ENCODE peak calls at places on chromosomes 7 and 10, in five cellular contexts. A, Z, C, V and E are unnamed samples. For H3K4me1, the result is how much of the 10 kb centered on the place peaks cover.

GRCh38 chr7:157522954-157523353 is 186.2 kb downstream of the DNAJB6 start:
- DNase-seq in A (no peak), Z (no peak), C (no peak), V (peak), E (no peak)

GRCh38 chr10:86301971-86302370 is 64.6 kb downstream of the GRID1 start:
- DNase-seq in A (no peak), Z (no peak), C (no peak), V (peak), E (no peak)

GRCh38 chr10:60816624-60817023 is 38.3 kb downstream of the CDK1 start:
- DNase-seq in A (peak), Z (peak), C (no peak), V (no peak), E (peak)

GRCh38 chr7:94304878-94305277 is 89.8 kb upstream of the COL1A2 start:
- DNase-seq in A (no peak), Z (no peak), C (no peak), V (no peak), E (no peak)

GRCh38 chr7:130673066-130673465 is 4.5 kb upstream of the COPG2 start:
- DNase-seq in A (no peak), Z (no peak), C (no peak), V (no peak), E (no peak)

GRCh38 chr7:154231732-154232131 is 179.5 kb downstream of the DPP6 start:
- DNase-seq in A (no peak), Z (no peak), C (no peak), V (no peak), E (no peak)

GRCh38 chr7:54544356-54545240 is 2.4 kb downstream of the VSTM2A start:
- DNase-seq in A (no peak), Z (no peak), C (no peak), V (no peak), E (no peak)

GRCh38 chr7:115995701-115996100 is 34.9 kb downstream of the TFEC start:
- DNase-seq in A (no peak), Z (no peak), C (no peak), V (no peak), E (no peak)

GRCh38 chr10:12346707-12347106 is 2.6 kb upstream of the CAMK1D start:
- DNase-seq in A (peak), Z (no peak), C (no peak), V (no peak), E (no peak)

GRCh38 chr7:100822236-100823139 is 4.8 kb downstream of the EPHB4 start:
- DNase-seq in A (no peak), Z (no peak), C (no peak), V (no peak), E (no peak)

GRCh38 chr10:26640391-26640790 is 57.1 kb upstream of the PDSS1 start:
- DNase-seq in A (no peak), Z (no peak), C (no peak), V (no peak), E (no peak)

GRCh38 chr10:70672165-70672992 is at the start of gene ADAMTS14:
- DNase-seq in A (no peak), Z (peak), C (no peak), V (no peak), E (no peak)

GRCh38 chr7:99253369-99253768 is 19.3 kb upstream of the MYH16 start:
- DNase-seq in A (no peak), Z (no peak), C (no peak), V (no peak), E (no peak)

GRCh38 chr10:47195274-47195885 is 104.6 kb upstream of the GDF10 start:
- DNase-seq in A (no peak), Z (peak), C (no peak), V (no peak), E (peak)

GRCh38 chr10:117137031-117137910 is 799 bp downstream of the VAX1 start:
- DNase-seq in A (no peak), Z (no peak), C (no peak), V (no peak), E (no peak)

GRCh38 chr10:44463511-44464121 is 78.7 kb upstream of the CXCL12 start:
- DNase-seq in A (no peak), Z (no peak), C (no peak), V (no peak), E (no peak)

GRCh38 chr7:136857573-136857972 is 10.9 kb upstream of the CHRM2 start:
- DNase-seq in A (no peak), Z (no peak), C (no peak), V (no peak), E (no peak)

GRCh38 chr7:43461349-43462024 is 121.4 kb upstream of the STK17A start:
- DNase-seq in A (no peak), Z (no peak), C (no peak), V (no peak), E (no peak)

GRCh38 chr10:95445223-95445836 is 115.8 kb downstream of the SORBS1 start:
- DNase-seq in A (peak), Z (no peak), C (no peak), V (no peak), E (peak)

GRCh38 chr7:87047-87446 is 105.3 kb upstream of the FAM20C start:
- DNase-seq in A (no peak), Z (no peak), C (no peak), V (no peak), E (no peak)

GRCh38 chr10:11325817-11326216 is 285.6 kb downstream of the USP6NL start:
- DNase-seq in A (no peak), Z (no peak), C (no peak), V (no peak), E (no peak)

GRCh38 chr7:8115547-8116402 is 146.2 kb downstream of the ICA1 start:
- DNase-seq in A (no peak), Z (no peak), C (no peak), V (no peak), E (no peak)

GRCh38 chr10:6458814-6459213 is 121.3 kb downstream of the PRKCQ start:
- DNase-seq in A (no peak), Z (no peak), C (no peak), V (no peak), E (no peak)

GRCh38 chr10:77901743-77902142 is 24.8 kb downstream of the DLG5 start:
- DNase-seq in A (no peak), Z (no peak), C (no peak), V (no peak), E (no peak)

GRCh38 chr10:77898323-77899079 is 28.1 kb downstream of the DLG5 start:
- DNase-seq in A (peak), Z (no peak), C (no peak), V (no peak), E (no peak)

GRCh38 chr10:77899080-77899477 is 27.5 kb downstream of the DLG5 start:
- DNase-seq in A (peak), Z (peak), C (no peak), V (no peak), E (peak)

GRCh38 chr10:77902159-77902558 is 24.4 kb downstream of the DLG5 start:
- DNase-seq in A (no peak), Z (no peak), C (no peak), V (no peak), E (no peak)

DNA sequence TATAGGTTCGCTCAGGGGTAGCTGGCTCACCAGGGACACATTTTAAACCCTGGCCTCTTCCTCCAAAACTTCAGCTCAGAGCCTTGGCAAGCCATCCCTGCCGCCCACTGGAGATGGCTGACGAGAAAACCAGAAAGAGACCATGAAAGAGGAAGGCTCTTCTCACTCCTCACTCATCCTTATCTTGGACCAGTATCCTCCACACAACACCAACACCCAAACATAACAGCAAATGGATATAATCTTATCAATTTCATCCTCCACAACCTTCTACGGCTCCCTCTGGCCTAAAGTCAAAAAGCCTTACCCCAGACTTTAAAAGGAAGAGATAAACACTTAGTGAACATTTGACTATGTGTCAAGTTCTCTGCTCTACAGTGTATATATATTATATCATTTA is 26.9 kb downstream of the DLG5 start:
- DNase-seq in A (no peak), Z (no peak), C (no peak), V (no peak), E (no peak)
- H3K4me1 ChIP-seq in A (under half), Z (under half), C (half or more), V (half or more), E (under half)

GRCh38 chr10:77196616-77197015 is 441.0 kb downstream of the KCNMA1 start:
- DNase-seq in A (no peak), Z (no peak), C (no peak), V (no peak), E (no peak)
- H3K4me3 ChIP-seq in A (no peak), Z (no peak), C (no peak), V (no peak), E (no peak)

DNA sequence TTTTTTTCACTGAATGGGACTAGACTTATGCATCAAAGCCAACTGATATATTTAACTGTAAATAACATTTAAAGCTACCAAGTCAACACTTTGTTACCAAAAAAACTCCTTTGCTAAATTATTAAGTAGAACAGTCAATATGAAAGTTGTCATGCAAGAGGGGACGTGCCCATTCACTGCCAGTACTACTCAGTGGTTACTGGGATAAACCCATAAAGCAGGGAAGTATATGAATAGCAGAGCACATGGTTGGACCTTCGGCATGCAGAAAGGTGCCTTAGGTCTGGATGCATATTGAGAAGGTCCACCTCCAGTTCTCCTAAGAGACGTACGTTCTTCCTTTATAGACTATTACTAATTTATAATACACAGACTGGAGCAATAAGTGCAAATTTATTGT is 120.1 kb downstream of the SVOPL start:
- DNase-seq in A (no peak), Z (no peak), C (no peak), V (no peak), E (no peak)
- TF ChIP-seq CTCF in A (no peak), Z (no peak), C (no peak), V (no peak), E (no peak)

DNA sequence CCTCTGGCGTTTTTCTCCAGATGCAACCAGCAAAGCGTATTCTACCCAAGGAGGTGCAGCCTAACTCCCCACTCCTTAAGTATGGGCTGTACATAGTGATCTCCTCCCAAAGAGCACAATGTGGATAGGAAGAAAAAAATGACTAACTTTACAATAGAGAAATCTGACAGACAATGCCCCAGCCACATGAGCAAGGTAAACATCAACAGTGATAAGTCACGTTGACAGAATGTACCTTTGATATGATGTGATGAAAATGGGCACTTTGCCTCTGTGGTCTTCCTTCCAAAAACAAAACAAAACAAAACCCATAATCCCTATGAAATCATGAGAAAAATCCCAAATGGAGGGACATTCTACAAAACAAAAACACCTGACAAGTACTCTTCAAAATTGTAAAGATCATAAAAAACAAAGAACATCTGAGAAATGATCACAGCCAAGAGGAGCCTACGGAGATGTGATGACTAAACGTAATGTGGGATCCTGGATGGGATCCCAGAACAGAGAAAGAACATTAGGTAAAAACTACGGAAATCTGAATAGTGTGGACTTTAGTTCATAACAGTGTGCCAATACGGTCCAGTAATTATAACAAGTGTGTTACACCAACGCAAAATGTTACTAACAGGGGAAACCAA is 50.6 kb downstream of the ABLIM1 start:
- DNase-seq in A (no peak), Z (no peak), C (no peak), V (no peak), E (no peak)
- H3K4me1 ChIP-seq in A (half or more), Z (under half), C (under half), V (half or more), E (half or more)